ENCODE peak calls at places on chromosomes 7 and 10, in nine cellular contexts. I is Ammon's horn; A is stimulated activated CD4-positive, alpha-beta T cell treated with anti-CD3 and anti-CD28 coated beads, Interleukin-2, amount 100 ng/mL, for 24 hours; P is NCI-H345; M is hypothalamus; Y is PC-3; K is B cell; U is SK-N-SH; C is Right ventricle myocardium superior. V is an unnamed sample.

GRCh38 chr7:154858836-154859537 is 143.9 kb downstream of the PAXIP1 start:
- DNase-seq in I (no peak), A (no peak), P (no peak), M (no peak), Y (no peak), K (no peak), U (peak; percentile 45), C (no peak), V (no peak)

GRCh38 chr7:66720571-66720970 is 20.0 kb upstream of the RABGEF1 start:
- DNase-seq in I (no peak), A (no peak), P (no peak), M (no peak), Y (no peak), K (no peak), U (no peak), C (no peak), V (no peak)

GRCh38 chr10:76717141-76717540 is 920.5 kb downstream of the KCNMA1 start:
- DNase-seq in I (no peak), A (no peak), P (no peak), M (no peak), Y (peak; percentile 99), K (no peak), U (no peak), C (no peak), V (no peak)

GRCh38 chr10:31076589-31076988 is 44.9 kb upstream of the ZNF438 start:
- DNase-seq in I (no peak), A (no peak), P (no peak), M (no peak), Y (no peak), K (no peak), U (no peak), C (no peak), V (no peak)

GRCh38 chr10:85786401-85786899 is 580.1 kb downstream of the GRID1 start:
- DNase-seq in I (no peak), A (no peak), P (no peak), M (no peak), Y (no peak), K (no peak), U (peak; percentile 78), C (no peak), V (no peak)

GRCh38 chr7:41788556-41788955 is 85.7 kb upstream of the INHBA start:
- DNase-seq in I (no peak), A (no peak), P (no peak), M (no peak), Y (peak; percentile 3), K (no peak), U (no peak), C (no peak), V (no peak)

GRCh38 chr7:75835688-75836285 is 22.2 kb upstream of the CCL24 start:
- DNase-seq in I (no peak), A (no peak), P (peak; percentile 27), M (no peak), Y (no peak), K (no peak), U (no peak), C (no peak), V (no peak)

GRCh38 chr7:32670105-32670504 is 174.8 kb downstream of the AVL9 start:
- DNase-seq in I (no peak), A (no peak), P (no peak), M (no peak), Y (peak; percentile 87), K (no peak), U (no peak), C (no peak), V (no peak)

GRCh38 chr10:33808475-33808874 is 474.0 kb upstream of the NRP1 start:
- DNase-seq in I (no peak), A (no peak), P (no peak), M (no peak), Y (no peak), K (no peak), U (no peak), C (no peak), V (no peak)

GRCh38 chr10:48634198-48634983 is 29.5 kb upstream of the ARHGAP22 start:
- DNase-seq in I (peak; percentile 81), A (no peak), P (no peak), M (no peak), Y (no peak), K (peak; percentile 84), U (no peak), C (peak; percentile 75), V (peak; percentile 15)

GRCh38 chr7:4819450-4820404 is 42.1 kb downstream of the PAPOLB start:
- DNase-seq in I (no peak), A (no peak), P (no peak), M (no peak), Y (no peak), K (no peak), U (peak; percentile 41), C (peak; percentile 65), V (no peak)

GRCh38 chr7:36309716-36310115 is 79.9 kb upstream of the ANLN start:
- DNase-seq in I (no peak), A (no peak), P (no peak), M (no peak), Y (no peak), K (no peak), U (no peak), C (no peak), V (no peak)

GRCh38 chr10:2839081-2839725 is 228.1 kb upstream of the PFKP start:
- DNase-seq in I (peak; percentile 11), A (peak; percentile 30), P (no peak), M (no peak), Y (peak; percentile 52), K (peak; percentile 39), U (peak; percentile 57), C (peak; percentile 53), V (no peak)

GRCh38 chr7:1368150-1368681 is 91.1 kb downstream of the MICALL2 start:
- DNase-seq in I (no peak), A (no peak), P (no peak), M (no peak), Y (no peak), K (no peak), U (peak; percentile 48), C (no peak), V (no peak)

GRCh38 chr7:121531175-121532070 is 135.3 kb upstream of the FAM3C start:
- DNase-seq in I (no peak), A (no peak), P (no peak), M (no peak), Y (peak; percentile 29), K (no peak), U (no peak), C (no peak), V (no peak)

GRCh38 chr7:134254311-134254710 is 62.4 kb downstream of the SLC35B4 start:
- DNase-seq in I (no peak), A (no peak), P (no peak), M (no peak), Y (peak; percentile 44), K (no peak), U (no peak), C (no peak), V (no peak)

GRCh38 chr10:59465089-59465488 is 102.7 kb upstream of the FAM13C start:
- DNase-seq in I (peak; percentile 61), A (no peak), P (no peak), M (no peak), Y (peak; percentile 66), K (no peak), U (no peak), C (no peak), V (no peak)

GRCh38 chr10:3074145-3074665 is 6.9 kb downstream of the PFKP start:
- DNase-seq in I (no peak), A (no peak), P (no peak), M (no peak), Y (peak; percentile 60), K (no peak), U (no peak), C (no peak), V (no peak)

GRCh38 chr7:117946201-117946633 is 73.0 kb upstream of the CTTNBP2 start:
- DNase-seq in I (no peak), A (no peak), P (peak; percentile 11), M (no peak), Y (peak; percentile 87), K (no peak), U (no peak), C (no peak), V (no peak)

GRCh38 chr10:121774404-121774803 is 153.4 kb downstream of the ATE1 start:
- DNase-seq in I (no peak), A (no peak), P (no peak), M (no peak), Y (no peak), K (no peak), U (no peak), C (no peak), V (no peak)

GRCh38 chr7:116153050-116153449 is 57.3 kb upstream of the TES start:
- DNase-seq in I (no peak), A (no peak), P (no peak), M (no peak), Y (no peak), K (no peak), U (no peak), C (no peak), V (no peak)

GRCh38 chr10:2358586-2358985 is 621.3 kb upstream of the ADARB2 start:
- DNase-seq in I (no peak), A (no peak), P (no peak), M (no peak), Y (no peak), K (no peak), U (no peak), C (no peak), V (no peak)

GRCh38 chr7:116918744-116919143 is 34.6 kb upstream of the ST7 start:
- DNase-seq in I (no peak), A (no peak), P (no peak), M (no peak), Y (no peak), K (no peak), U (no peak), C (no peak), V (no peak)

V was measured in activated T-helper 1 cell treated with anti-CD3 and anti-CD28 coated beads, Interleukin-12 subunit alpha, Interleukin-12 subunit beta, Interleukin-2, Interleukin-4 antibody, amounts not matched to agents 30 ng/mL and 10 ng/mL and 1 ng/mL, durations not matched to agents 14 hours and 24 hours and 36 hours.